ENCODE peak calls at places on chromosomes 3 and 15, in seven cellular contexts. U is AG08396; X is Caco-2; B is stimulated activated naive CD4-positive, alpha-beta T cell; A is choroid plexus epithelial cell; D is A172; Y is activated naive CD8-positive, alpha-beta T cell treated with anti-CD3 and anti-CD28 coated beads for 36 hours. S is an unnamed sample.

GRCh38 chr3:114420072-114420471 is 126.2 kb downstream of the TIGIT start:
- DNase-seq in A (no peak), U (no peak), D (no peak), B (no peak), Y (no peak), X (peak; percentile 4), S (no peak)

GRCh38 chr3:197736010-197736490 is 654 bp downstream of the RUBCN start:
- DNase-seq in D (peak; percentile 35), X (peak; percentile 27), Y (peak; percentile 53), U (peak; percentile 51), A (peak; percentile 10), B (peak; percentile 24), S (no peak)

GRCh38 chr3:110774496-110775265 is 296.9 kb upstream of the NECTIN3 start:
- DNase-seq in U (no peak), D (no peak), Y (no peak), A (peak; percentile 80), B (no peak), X (no peak), S (no peak)

GRCh38 chr3:128950223-128950938 is 43.5 kb downstream of the CFAP92 start:
- DNase-seq in Y (no peak), X (peak; percentile 49), U (peak; percentile 43), B (no peak), D (no peak), A (peak; percentile 77), S (peak; percentile 32)

GRCh38 chr3:30282052-30282708 is 324.2 kb upstream of the TGFBR2 start:
- DNase-seq in Y (no peak), D (peak; percentile 94), A (peak; percentile 93), B (no peak), U (peak; percentile 56), X (no peak), S (no peak)

GRCh38 chr3:132380979-132381944 is 36.0 kb upstream of the DNAJC13 start:
- DNase-seq in B (no peak), A (peak; percentile 8), X (no peak), D (no peak), U (no peak), Y (no peak), S (no peak)

GRCh38 chr3:17639765-17640164 is 102.7 kb downstream of the TBC1D5 start:
- DNase-seq in X (peak; percentile 47), U (peak; percentile 29), A (peak; percentile 89), Y (no peak), B (no peak), D (peak; percentile 69), S (peak; percentile 11)

GRCh38 chr15:67145307-67145610 is 79.9 kb downstream of the SMAD3 start:
- DNase-seq in A (no peak), Y (no peak), B (no peak), U (no peak), D (no peak), X (no peak), S (no peak)

GRCh38 chr3:126621627-126622345 is 33.1 kb downstream of the TXNRD3 start:
- DNase-seq in D (peak; percentile 80), U (no peak), B (no peak), Y (no peak), X (no peak), A (peak; percentile 65), S (no peak)

GRCh38 chr3:184560992-184561328 is 625 bp upstream of the EPHB3 start:
- DNase-seq in A (no peak), Y (no peak), B (no peak), U (peak; percentile 47), D (no peak), X (no peak), S (no peak)

GRCh38 chr3:143078883-143079282 is 40.7 kb upstream of the CHST2 start:
- DNase-seq in U (peak; percentile 78), A (peak; percentile 30), X (no peak), B (no peak), Y (no peak), D (peak; percentile 6), S (no peak)

GRCh38 chr3:191366675-191367074 is 36.3 kb upstream of the UTS2B start:
- DNase-seq in U (no peak), X (no peak), Y (no peak), A (peak; percentile 52), D (peak; percentile 46), B (no peak), S (no peak)

GRCh38 chr3:105093371-105093770 is 273.3 kb upstream of the ALCAM start:
- DNase-seq in U (no peak), D (no peak), B (no peak), A (no peak), Y (no peak), X (no peak), S (no peak)

GRCh38 chr3:69231929-69232437 is 109.6 kb upstream of the LMOD3 start:
- DNase-seq in X (peak; percentile 59), Y (no peak), A (peak; percentile 89), B (no peak), U (no peak), D (peak; percentile 71), S (no peak)

GRCh38 chr3:113264249-113264648 is 52.9 kb downstream of the BOC start:
- DNase-seq in X (no peak), D (no peak), B (no peak), A (no peak), Y (no peak), U (no peak), S (peak; percentile 74)

GRCh38 chr3:18765672-18766071 is 340.5 kb upstream of the SATB1 start:
- DNase-seq in D (no peak), Y (no peak), X (no peak), U (no peak), B (no peak), A (no peak), S (no peak)

GRCh38 chr3:187183903-187184302 is 13.4 kb upstream of the RTP1 start:
- DNase-seq in B (no peak), Y (no peak), D (no peak), U (no peak), X (no peak), A (peak; percentile 24), S (no peak)

GRCh38 chr3:89697321-89697916 is 590.0 kb downstream of the EPHA3 start:
- DNase-seq in U (no peak), X (no peak), A (peak; percentile 34), Y (no peak), D (no peak), B (no peak), S (no peak)